ENCODE peak calls at places on chromosomes 4 and X, in five cellular contexts. P, O, X, W and M are unnamed samples. For H3K9me3, the result is how much of the 10 kb centered on the place peaks cover.

GRCh38 chr4:88743696-88744095 is 46.1 kb upstream of the NAP1L5 start:
- DNase-seq in P (peak), X (no peak), W (no peak), O (peak), M (no peak)

GRCh38 chr4:2667428-2667827 is 88.7 kb downstream of the TNIP2 start:
- DNase-seq in X (no peak), P (no peak), O (no peak), W (no peak), M (no peak)

GRCh38 chr4:176592976-176593375 is 199.7 kb downstream of the VEGFC start:
- DNase-seq in W (no peak), O (no peak), X (no peak), P (no peak), M (no peak)

GRCh38 chr4:55725057-55725456 is 89.0 kb upstream of the NMU start:
- DNase-seq in O (no peak), X (no peak), P (no peak), W (no peak), M (no peak)

GRCh38 chr4:39961311-39961877 is 16.3 kb downstream of the PDS5A start:
- DNase-seq in W (no peak), P (no peak), X (no peak), O (no peak), M (peak)

GRCh38 chrX:119105826-119106225 is 21.8 kb downstream of the KIAA1210 start:
- DNase-seq in P (peak), O (peak), W (no peak), X (no peak), M (no peak)

GRCh38 chr4:186854256-186854655 is 130.6 kb upstream of the FAT1 start:
- DNase-seq in X (no peak), W (no peak), P (peak), O (no peak), M (no peak)

GRCh38 chrX:12060489-12061260 is 77.6 kb upstream of the FRMPD4 start:
- DNase-seq in O (peak), P (no peak), W (no peak), X (no peak), M (no peak)

GRCh38 chr4:169815606-169816005 is 57.9 kb upstream of the HPF1 start:
- DNase-seq in O (no peak), X (no peak), W (no peak), P (no peak), M (no peak)

GRCh38 chr4:186190456-186191265 is 706 bp upstream of the CYP4V2 start:
- DNase-seq in O (peak), X (no peak), P (peak), W (peak), M (peak)

GRCh38 chrX:16662402-16662801 is 12.4 kb downstream of the S100G start:
- DNase-seq in P (no peak), X (no peak), W (no peak), O (no peak), M (no peak)

GRCh38 chrX:115462406-115462805 is 98.6 kb upstream of the PLS3 start:
- DNase-seq in W (no peak), O (peak), P (no peak), X (no peak), M (no peak)

GRCh38 chr4:138249132-138249531 is 7.0 kb upstream of the SLC7A11 start:
- DNase-seq in P (no peak), X (no peak), W (no peak), O (no peak), M (no peak)

DNA sequence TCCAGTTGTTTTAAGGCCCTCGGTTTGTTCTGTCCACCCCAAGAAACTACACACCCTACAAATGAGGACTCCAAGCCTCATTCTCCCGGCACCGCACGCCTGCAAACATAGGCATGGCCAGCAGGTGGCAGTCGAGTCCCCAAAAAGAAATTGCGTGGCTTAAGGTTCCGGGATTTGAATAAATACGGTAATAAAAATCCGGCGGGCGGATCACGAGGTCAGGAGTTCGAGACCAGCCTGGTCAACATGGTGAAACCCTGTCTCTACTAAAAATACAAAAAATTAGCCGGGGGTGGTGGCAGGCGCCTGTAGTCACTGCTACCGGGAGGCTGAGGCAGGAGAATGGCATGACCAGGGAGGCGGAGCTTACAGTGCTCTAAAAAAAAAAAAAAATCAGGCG is 21.8 kb upstream of the CSF2RA start:
- DNase-seq in O (peak), W (peak), P (peak), X (peak), M (peak)
- H3K9me3 ChIP-seq in O (under half), W (under half), P (under half), X (under half), M (under half)

GRCh38 chr4:373062-373839 is 35.6 kb downstream of the ZNF141 start:
- DNase-seq in W (no peak), P (peak), O (no peak), X (no peak), M (no peak)
- H3K9me3 ChIP-seq in W (half or more), P (half or more), O (under half), X (under half), M (half or more)

GRCh38 chr4:173488074-173488473 is 42.0 kb downstream of the HAND2 start:
- DNase-seq in P (no peak), X (no peak), O (no peak), W (no peak), M (no peak)

GRCh38 chr4:173489514-173489913 is 40.5 kb downstream of the HAND2 start:
- DNase-seq in W (no peak), O (peak), X (no peak), P (peak), M (no peak)

GRCh38 chr4:173486714-173487392 is 43.2 kb downstream of the HAND2 start:
- DNase-seq in W (no peak), O (no peak), X (no peak), P (no peak), M (no peak)

GRCh38 chr4:173490256-173490655 is 39.8 kb downstream of the HAND2 start:
- DNase-seq in W (no peak), X (no peak), P (no peak), O (no peak), M (no peak)

GRCh38 chr4:173488656-173489055 is 41.4 kb downstream of the HAND2 start:
- DNase-seq in W (no peak), X (no peak), O (no peak), P (no peak), M (no peak)
- H3K9me3 ChIP-seq in W (under half), X (under half), O (under half), P (under half), M (under half)

DNA sequence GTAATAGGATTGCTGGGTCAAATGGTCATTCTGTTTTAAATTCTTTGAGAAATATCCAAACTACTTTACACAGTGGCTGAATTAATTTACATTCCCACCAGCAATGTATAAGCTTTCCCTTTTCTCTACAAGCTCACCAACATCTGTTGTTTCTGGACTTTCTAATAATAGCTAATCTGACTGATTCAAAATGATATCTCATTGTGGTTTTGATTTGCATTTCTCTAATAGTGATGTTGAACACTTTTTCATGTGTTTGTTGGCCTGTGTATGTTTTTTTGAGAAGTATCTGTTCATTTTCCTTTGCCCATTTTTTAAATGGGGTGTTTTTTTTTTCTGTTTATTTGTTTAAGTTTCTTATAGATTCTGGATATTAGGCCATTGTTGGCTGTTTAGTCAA is 659.0 kb upstream of the GNPDA2 start:
- DNase-seq in W (no peak), P (no peak), X (no peak), O (no peak), M (no peak)
- H3K9me3 ChIP-seq in W (under half), P (under half), X (under half), O (under half), M (under half)